ENCODE peak calls at places on chromosome 19, in eight cellular contexts. H is foreskin fibroblast, E is transverse colon, F is brain microvascular endothelial cell, Q is suprapubic skin, O is endothelial cell of umbilical vein, K is fibroblast of pulmonary artery, V is CD14-positive monocyte. L is an unnamed sample.

GRCh38 chr19:27974082-27974513 is 1238.9 kb downstream of the UQCRFS1 start:
- DNase-seq in H (no peak), E (peak; percentile 9), F (peak; percentile 4), Q (no peak), O (no peak), K (peak; percentile 29), V (no peak), L (no peak)

GRCh38 chr19:6241056-6241455 is 38.7 kb downstream of the MLLT1 start:
- DNase-seq in H (no peak), E (no peak), F (no peak), Q (peak; percentile 79), O (no peak), K (no peak), V (no peak), L (no peak)

GRCh38 chr19:47467914-47468313 is 3.8 kb downstream of the SLC8A2 start:
- DNase-seq in H (no peak), E (no peak), F (no peak), Q (no peak), O (no peak), K (no peak), V (no peak), L (no peak)

GRCh38 chr19:6103894-6104293 is 6.4 kb downstream of the RFX2 start:
- DNase-seq in H (no peak), E (no peak), F (no peak), Q (no peak), O (no peak), K (no peak), V (no peak), L (no peak)

GRCh38 chr19:3499738-3500428 is 591 bp downstream of the DOHH start:
- DNase-seq in H (no peak), E (no peak), F (no peak), Q (no peak), O (no peak), K (no peak), V (no peak), L (no peak)

GRCh38 chr19:3979674-3980352 is 5.5 kb downstream of the EEF2 start:
- DNase-seq in H (no peak), E (no peak), F (no peak), Q (no peak), O (no peak), K (no peak), V (no peak), L (no peak)

GRCh38 chr19:21482863-21483276 is 22.5 kb upstream of the ZNF429 start:
- DNase-seq in H (no peak), E (peak; percentile 48), F (no peak), Q (no peak), O (peak; percentile 13), K (peak; percentile 17), V (peak; percentile 71), L (no peak)

GRCh38 chr19:38877781-38878574 is at the start of gene RINL:
- DNase-seq in H (no peak), E (peak; percentile 71), F (no peak), Q (no peak), O (peak; percentile 26), K (no peak), V (peak; percentile 74), L (no peak)

GRCh38 chr19:21765151-21765550 is 2.2 kb downstream of the ZNF100 start:
- DNase-seq in H (no peak), E (no peak), F (no peak), Q (no peak), O (no peak), K (no peak), V (no peak), L (no peak)

GRCh38 chr19:30731596-30731995 is 359.4 kb downstream of the ZNF536 start:
- DNase-seq in H (no peak), E (no peak), F (no peak), Q (no peak), O (no peak), K (no peak), V (no peak), L (no peak)

GRCh38 chr19:1086618-1087017 is 8.6 kb downstream of the POLR2E start:
- DNase-seq in H (no peak), E (no peak), F (no peak), Q (no peak), O (no peak), K (no peak), V (no peak), L (no peak)

GRCh38 chr19:42313096-42313839 is at the start of gene TMEM145:
- DNase-seq in H (no peak), E (peak; percentile 41), F (no peak), Q (no peak), O (peak; percentile 19), K (peak; percentile 52), V (no peak), L (no peak)

GRCh38 chr19:38666662-38667448 is 19.4 kb downstream of the ACTN4 start:
- DNase-seq in H (peak; percentile 68), E (peak; percentile 47), F (peak; percentile 63), Q (no peak), O (peak; percentile 90), K (peak; percentile 85), V (no peak), L (no peak)

GRCh38 chr19:294341-294818 is 3.2 kb upstream of the PLPP2 start:
- DNase-seq in H (peak; percentile 35), E (no peak), F (no peak), Q (no peak), O (no peak), K (peak; percentile 23), V (no peak), L (no peak)

GRCh38 chr19:2495651-2496316 is 19.9 kb downstream of the GADD45B start:
- DNase-seq in H (no peak), E (peak; percentile 63), F (no peak), Q (no peak), O (no peak), K (no peak), V (no peak), L (no peak)

GRCh38 chr19:40512473-40513344 is 45.9 kb downstream of the SPTBN4 start:
- DNase-seq in H (no peak), E (no peak), F (peak; percentile 9), Q (no peak), O (no peak), K (peak; percentile 9), V (no peak), L (no peak)

GRCh38 chr19:52307275-52307674 is 10.3 kb downstream of the ZNF480 start:
- DNase-seq in H (peak; percentile 10), E (no peak), F (peak; percentile 3), Q (no peak), O (peak; percentile 8), K (peak; percentile 29), V (no peak), L (no peak)

GRCh38 chr19:28577199-28577598 is 635.8 kb downstream of the UQCRFS1 start:
- DNase-seq in H (no peak), E (no peak), F (no peak), Q (no peak), O (no peak), K (no peak), V (no peak), L (no peak)

GRCh38 chr19:55619264-55619663 is 5.1 kb downstream of the ZNF784 start:
- DNase-seq in H (no peak), E (no peak), F (no peak), Q (no peak), O (no peak), K (no peak), V (no peak), L (no peak)

GRCh38 chr19:23440791-23441190 is 45.5 kb upstream of the ZNF91 start:
- DNase-seq in H (no peak), E (no peak), F (no peak), Q (no peak), O (no peak), K (no peak), V (no peak), L (no peak)

GRCh38 chr19:23437901-23438300 is 42.6 kb upstream of the ZNF91 start:
- DNase-seq in H (no peak), E (no peak), F (no peak), Q (no peak), O (no peak), K (no peak), V (no peak), L (no peak)

GRCh38 chr19:23439623-23440022 is 44.4 kb upstream of the ZNF91 start:
- DNase-seq in H (no peak), E (no peak), F (no peak), Q (no peak), O (no peak), K (no peak), V (no peak), L (no peak)

GRCh38 chr19:23436944-23437343 is 41.7 kb upstream of the ZNF91 start:
- DNase-seq in H (no peak), E (no peak), F (no peak), Q (no peak), O (no peak), K (no peak), V (no peak), L (no peak)

GRCh38 chr19:23440207-23440606 is 44.9 kb upstream of the ZNF91 start:
- DNase-seq in H (no peak), E (no peak), F (no peak), Q (no peak), O (no peak), K (no peak), V (no peak), L (no peak)
- TF ChIP-seq CTCF in H (no peak), E (no peak), F (peak; percentile 39), Q (no peak), O (no peak), K (peak; percentile 12), V (no peak), L (no peak)

DNA sequence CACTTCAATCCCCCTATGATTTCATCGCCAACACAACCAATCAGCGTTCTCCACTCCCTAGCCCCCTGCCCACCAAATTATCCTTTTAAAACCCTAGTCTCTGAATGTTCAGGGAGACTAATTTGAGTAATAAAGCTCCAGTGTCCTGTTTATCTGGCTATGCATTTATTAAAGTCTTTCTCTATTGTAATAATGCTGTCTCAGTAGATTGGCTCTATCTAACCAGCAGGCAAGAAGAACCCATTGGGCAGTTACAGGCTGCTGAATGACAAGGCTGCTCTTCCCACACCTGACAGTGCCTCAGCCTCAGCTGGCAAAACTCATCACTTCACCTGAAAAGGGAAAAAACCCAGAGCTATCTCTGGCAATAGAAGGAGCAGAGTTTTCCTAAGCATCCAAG is 20.2 kb upstream of the CHST8 start:
- DNase-seq in H (no peak), E (no peak), F (no peak), Q (no peak), O (no peak), K (no peak), V (no peak), L (no peak)
- TF ChIP-seq CTCF in H (no peak), E (no peak), F (no peak), Q (no peak), O (no peak), K (no peak), V (no peak), L (no peak)

GRCh38 chr19:12996542-12997094 is 1.3 kb downstream of the NFIX start:
- DNase-seq in H (peak; percentile 53), E (no peak), F (no peak), Q (no peak), O (peak; percentile 23), K (peak; percentile 49), V (no peak), L (no peak)
- TF ChIP-seq CTCF in H (no peak), E (no peak), F (no peak), Q (no peak), O (no peak), K (no peak), V (no peak), L (no peak)

DNA sequence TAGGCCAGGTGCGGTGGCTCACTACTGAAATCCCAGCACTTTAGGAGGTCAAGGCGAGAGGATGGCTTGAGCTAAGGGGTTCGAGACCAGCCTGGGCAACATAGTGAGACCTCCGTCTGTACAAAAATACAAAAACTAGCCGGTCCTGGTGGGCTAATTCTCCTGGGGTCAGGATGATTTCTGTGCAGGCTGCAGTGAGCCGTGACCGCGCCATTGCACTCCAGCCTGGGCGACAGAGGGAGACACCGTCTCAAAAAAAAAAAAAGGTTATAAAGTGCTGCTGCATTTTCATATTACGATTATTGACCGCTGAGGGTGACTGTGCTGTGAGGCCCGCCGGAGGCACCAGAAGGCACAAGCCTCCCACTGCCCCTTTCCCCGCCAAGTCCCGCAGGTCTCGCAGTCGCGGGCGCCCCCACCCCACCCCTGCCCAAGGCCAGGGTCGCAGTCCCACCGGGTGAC is 477 bp upstream of the PLEKHF1 start:
- DNase-seq in H (no peak), E (no peak), F (no peak), Q (no peak), O (no peak), K (no peak), V (no peak), L (no peak)
- TF ChIP-seq CTCF in H (no peak), E (no peak), F (peak; percentile 3), Q (no peak), O (no peak), K (no peak), V (no peak), L (no peak)